ENCODE peak calls at places on chromosome 2, in seven cellular contexts. J, Y, G, P, R, Q and X are unnamed samples.

GRCh38 chr2:19738707-19739106 is 163.1 kb downstream of the TTC32 start:
- DNase-seq in J (no peak), Y (peak), G (peak), P (no peak), R (no peak), Q (no peak), X (no peak)

GRCh38 chr2:152036611-152037469 is 62.0 kb downstream of the CACNB4 start:
- DNase-seq in J (peak), Y (peak), G (peak), P (peak), R (no peak), Q (peak), X (no peak)

GRCh38 chr2:70328921-70329561 is 27.2 kb upstream of the FAM136A start:
- DNase-seq in J (no peak), Y (no peak), G (no peak), P (no peak), R (no peak), Q (peak), X (peak)

GRCh38 chr2:198874502-198874858 is 583.3 kb downstream of the SATB2 start:
- DNase-seq in J (no peak), Y (no peak), G (no peak), P (no peak), R (no peak), Q (no peak), X (no peak)

GRCh38 chr2:101473911-101474751 is 781 bp downstream of the RFX8 start:
- DNase-seq in J (peak), Y (peak), G (peak), P (peak), R (peak), Q (peak), X (no peak)

GRCh38 chr2:214169736-214170135 is 241.1 kb upstream of the VWC2L start:
- DNase-seq in J (no peak), Y (no peak), G (no peak), P (no peak), R (no peak), Q (no peak), X (no peak)

GRCh38 chr2:108612514-108613183 is 78.4 kb downstream of the LIMS1 start:
- DNase-seq in J (no peak), Y (no peak), G (no peak), P (peak), R (no peak), Q (no peak), X (peak)

GRCh38 chr2:169090133-169090820 is 20.9 kb downstream of the DHRS9 start:
- DNase-seq in J (no peak), Y (no peak), G (no peak), P (no peak), R (no peak), Q (no peak), X (no peak)

GRCh38 chr2:54482725-54483124 is 26.6 kb downstream of the SPTBN1 start:
- DNase-seq in J (no peak), Y (no peak), G (peak), P (no peak), R (no peak), Q (peak), X (no peak)

GRCh38 chr2:61970807-61971556 is 65.5 kb downstream of the COMMD1 start:
- DNase-seq in J (no peak), Y (no peak), G (no peak), P (no peak), R (no peak), Q (no peak), X (no peak)

GRCh38 chr2:180077295-180077906 is 70.3 kb upstream of the CWC22 start:
- DNase-seq in J (no peak), Y (no peak), G (no peak), P (no peak), R (no peak), Q (peak), X (no peak)

GRCh38 chr2:176099737-176100546 is at the start of gene HOXD12:
- DNase-seq in J (no peak), Y (no peak), G (no peak), P (peak), R (no peak), Q (no peak), X (no peak)

GRCh38 chr2:166419616-166419934 is 43.8 kb upstream of the SCN9A start:
- DNase-seq in J (no peak), Y (no peak), G (no peak), P (no peak), R (no peak), Q (peak), X (no peak)

GRCh38 chr2:174120346-174120745 is 128.0 kb downstream of the OLA1 start:
- DNase-seq in J (no peak), Y (no peak), G (no peak), P (no peak), R (no peak), Q (peak), X (peak)

GRCh38 chr2:200810252-200810650 is 1.5 kb upstream of the BZW1 start:
- DNase-seq in J (no peak), Y (no peak), G (no peak), P (no peak), R (no peak), Q (peak), X (no peak)

GRCh38 chr2:130819915-130820861 is 16.5 kb upstream of the ARHGEF4 start:
- DNase-seq in J (peak), Y (peak), G (no peak), P (no peak), R (no peak), Q (no peak), X (no peak)

GRCh38 chr2:4522498-4523421 is 819.4 kb downstream of the DCDC2C start:
- DNase-seq in J (no peak), Y (no peak), G (no peak), P (no peak), R (no peak), Q (no peak), X (no peak)

GRCh38 chr2:68185541-68186164 is 28.0 kb downstream of the PNO1 start:
- DNase-seq in J (no peak), Y (no peak), G (peak), P (peak), R (no peak), Q (peak), X (no peak)

GRCh38 chr2:118667366-118667765 is 180.1 kb downstream of the EN1 start:
- DNase-seq in J (no peak), Y (no peak), G (no peak), P (no peak), R (no peak), Q (no peak), X (no peak)

GRCh38 chr2:23602113-23602512 is 217.1 kb downstream of the KLHL29 start:
- DNase-seq in J (no peak), Y (no peak), G (peak), P (no peak), R (peak), Q (peak), X (no peak)
- H3K27ac ChIP-seq in J (no peak), Y (no peak), G (peak), P (no peak), R (no peak), Q (no peak), X (no peak)

GRCh38 chr2:149082781-149083180 is 44.3 kb downstream of the LYPD6B start:
- DNase-seq in J (no peak), Y (no peak), G (no peak), P (no peak), R (no peak), Q (no peak), X (no peak)

GRCh38 chr2:149076863-149077412 is 38.4 kb downstream of the LYPD6B start:
- DNase-seq in J (no peak), Y (no peak), G (no peak), P (no peak), R (no peak), Q (no peak), X (no peak)

GRCh38 chr2:149077861-149078260 is 39.4 kb downstream of the LYPD6B start:
- DNase-seq in J (no peak), Y (no peak), G (no peak), P (no peak), R (no peak), Q (no peak), X (no peak)

GRCh38 chr2:149080104-149080503 is 41.6 kb downstream of the LYPD6B start:
- DNase-seq in J (no peak), Y (no peak), G (no peak), P (no peak), R (no peak), Q (no peak), X (no peak)

GRCh38 chr2:149080964-149081363 is 42.5 kb downstream of the LYPD6B start:
- DNase-seq in J (no peak), Y (no peak), G (no peak), P (no peak), R (no peak), Q (no peak), X (no peak)
- H3K27ac ChIP-seq in J (no peak), Y (no peak), G (no peak), P (no peak), R (no peak), Q (no peak), X (no peak)

DNA sequence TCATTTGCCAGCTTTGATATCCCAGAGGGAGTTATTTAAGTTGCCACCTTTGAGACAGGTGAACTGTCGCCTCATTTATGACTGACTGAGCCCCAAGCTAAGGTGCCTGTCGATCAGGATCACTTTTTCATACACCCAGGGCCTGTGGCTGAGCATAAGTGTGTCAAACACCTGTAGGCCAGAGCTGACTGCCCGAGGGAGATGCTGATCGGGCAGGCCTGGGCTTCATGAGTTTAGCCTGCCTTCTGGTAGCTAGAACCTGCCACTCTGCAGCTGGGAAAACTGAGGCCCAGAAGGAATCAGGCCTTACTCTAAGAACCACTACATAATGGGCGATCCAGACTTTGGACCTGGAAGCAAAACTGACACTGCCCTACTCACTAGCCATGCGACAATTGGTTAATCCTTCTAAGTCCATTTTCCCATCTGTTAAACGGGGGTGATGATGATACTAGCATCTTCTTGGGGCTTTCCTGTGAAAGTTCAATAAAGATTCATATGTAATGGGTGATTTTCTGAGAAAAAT is 188.7 kb upstream of the GLI2 start:
- DNase-seq in J (no peak), Y (no peak), G (no peak), P (no peak), R (peak), Q (no peak), X (no peak)
- H3K27ac ChIP-seq in J (no peak), Y (peak), G (no peak), P (no peak), R (no peak), Q (no peak), X (no peak)

DNA sequence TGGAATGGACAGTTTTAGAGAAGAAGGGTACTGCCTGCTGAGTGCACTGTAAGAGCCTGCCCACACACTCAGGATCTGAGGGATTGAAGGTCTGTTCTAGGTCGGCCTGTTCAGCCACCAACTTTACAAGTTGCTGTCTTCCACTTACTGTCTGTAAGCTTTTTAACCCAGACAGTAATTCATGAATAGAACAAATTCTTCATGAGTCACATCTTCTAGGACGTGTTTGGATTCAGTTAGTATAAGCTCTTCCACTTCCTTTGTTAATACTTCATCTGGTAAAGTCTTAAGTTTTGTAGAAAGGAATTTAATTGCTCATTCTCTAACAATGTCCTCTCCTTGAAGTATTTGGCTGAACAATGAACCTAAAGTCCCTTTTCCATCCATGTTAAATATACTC is 74.6 kb downstream of the PDE11A start:
- DNase-seq in J (no peak), Y (no peak), G (no peak), P (no peak), R (no peak), Q (no peak), X (peak)
- H3K27ac ChIP-seq in J (no peak), Y (no peak), G (no peak), P (no peak), R (no peak), Q (no peak), X (peak)

DNA sequence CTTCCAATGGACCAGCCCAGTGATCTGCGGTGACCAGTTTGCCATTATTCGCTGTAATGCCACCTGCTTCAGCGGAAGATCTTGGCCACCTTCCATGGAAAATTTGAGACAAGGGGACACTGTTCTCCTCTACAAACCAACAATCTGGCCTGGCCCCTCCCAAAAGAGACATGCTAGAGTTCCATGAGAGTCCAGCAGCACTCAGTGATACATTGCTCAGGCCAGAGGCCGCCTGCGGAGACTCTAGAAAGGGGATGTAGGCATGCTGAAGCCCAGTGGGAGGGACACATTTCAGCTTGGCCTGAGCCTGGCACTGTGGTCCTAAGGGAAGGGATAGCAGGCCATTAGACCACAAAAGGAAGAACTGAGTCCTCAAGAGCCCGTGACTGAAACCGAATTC is 58.2 kb downstream of the COL6A3 start:
- DNase-seq in J (no peak), Y (no peak), G (no peak), P (no peak), R (no peak), Q (no peak), X (no peak)
- H3K27ac ChIP-seq in J (no peak), Y (peak), G (no peak), P (no peak), R (no peak), Q (no peak), X (no peak)